ENCODE peak calls at places on chromosomes 16 and 17, in five cellular contexts. O is GM04504; B is NCI-H1105 treated with DMSO at 0.1 percent for 48 hours; C is stimulated activated CD4-positive, alpha-beta T cell treated with anti-CD3 and anti-CD28 coated beads, Interleukin-4, amount 100 ng/mL, for 4 hours; M is stomach. T is an unnamed sample.
A peak's percentile ranks its signal among the peaks of the same experiment; 100 is the strongest.

GRCh38 chr16:46765050-46765449 is 16.9 kb upstream of the MYLK3 start:
- DNase-seq in O (peak; percentile 24), B (no peak), C (no peak), M (no peak), T (no peak)

GRCh38 chr17:1997146-1997586 is 28.0 kb downstream of the RTN4RL1 start:
- DNase-seq in O (no peak), B (no peak), C (no peak), M (no peak), T (no peak)

GRCh38 chr16:14007460-14007859 is 63.7 kb upstream of the MRTFB start:
- DNase-seq in O (peak; percentile 32), B (peak; percentile 66), C (no peak), M (no peak), T (no peak)

GRCh38 chr17:15301845-15302244 is 36.7 kb upstream of the PMP22 start:
- DNase-seq in O (no peak), B (no peak), C (no peak), M (no peak), T (no peak)

GRCh38 chr17:16953347-16953746 is 18.6 kb downstream of the TNFRSF13B start:
- DNase-seq in O (no peak), B (no peak), C (no peak), M (no peak), T (no peak)

GRCh38 chr17:45428954-45429337 is 3.7 kb downstream of the ARHGAP27 start:
- DNase-seq in O (no peak), B (no peak), C (no peak), M (no peak), T (no peak)

GRCh38 chr17:17387461-17388362 is 84.5 kb downstream of the NT5M start:
- DNase-seq in O (no peak), B (peak; percentile 58), C (no peak), M (peak; percentile 69), T (no peak)

GRCh38 chr17:47317119-47317518 is 6.6 kb upstream of the EFCAB13 start:
- DNase-seq in O (no peak), B (no peak), C (no peak), M (no peak), T (no peak)

GRCh38 chr16:49365711-49366509 is 7.7 kb upstream of the C16orf78 start:
- DNase-seq in O (no peak), B (no peak), C (no peak), M (no peak), T (no peak)

GRCh38 chr17:43723697-43724359 is 34.8 kb downstream of the SOST start:
- DNase-seq in O (peak; percentile 68), B (no peak), C (no peak), M (no peak), T (no peak)

T was measured in immature natural killer cell.